ENCODE peak calls at places on chromosome 1, in eight cellular contexts. U, F, G, S, N, O, I and E are unnamed samples.

GRCh38 chr1:56911098-56911497 is 54.7 kb downstream of the C8B start:
- DNase-seq in G (no peak), U (no peak), O (no peak), N (peak), F (peak), I (no peak), S (peak), E (peak)

GRCh38 chr1:53739109-53739681 is at the start of gene GLIS1:
- DNase-seq in G (peak), S (peak), F (peak), U (peak), N (peak), O (peak), I (peak), E (peak)

GRCh38 chr1:53619088-53619810 is 119.7 kb downstream of the GLIS1 start:
- DNase-seq in O (no peak), N (no peak), G (no peak), I (peak), U (no peak), S (no peak), F (no peak), E (no peak)

GRCh38 chr1:108117908-108118902 is 81.9 kb downstream of the SLC25A24 start:
- DNase-seq in S (peak), I (no peak), O (no peak), N (peak), F (peak), U (no peak), G (peak), E (no peak)

GRCh38 chr1:91745649-91746383 is 140.1 kb downstream of the TGFBR3 start:
- DNase-seq in S (peak), F (no peak), N (no peak), O (no peak), I (no peak), G (no peak), U (no peak), E (peak)

GRCh38 chr1:98030483-98030882 is 109.6 kb upstream of the DPYD start:
- DNase-seq in O (no peak), G (no peak), S (peak), F (no peak), I (no peak), U (no peak), N (no peak), E (peak)

GRCh38 chr1:184425449-184426277 is 38.8 kb downstream of the C1orf21 start:
- DNase-seq in N (no peak), G (no peak), S (peak), U (no peak), F (no peak), O (no peak), I (peak), E (peak)

GRCh38 chr1:31651025-31651424 is 6.3 kb upstream of the PEF1 start:
- DNase-seq in O (no peak), F (no peak), G (no peak), S (no peak), U (no peak), N (no peak), I (peak), E (no peak)

GRCh38 chr1:204123376-204123775 is 28.5 kb downstream of the ETNK2 start:
- DNase-seq in F (no peak), N (peak), I (no peak), S (no peak), G (peak), O (no peak), U (peak), E (no peak)

GRCh38 chr1:37931148-37931492 is 15.7 kb downstream of the INPP5B start:
- DNase-seq in G (peak), I (no peak), N (no peak), O (no peak), S (no peak), F (no peak), U (no peak), E (no peak)

GRCh38 chr1:78038491-78038939 is 7.3 kb upstream of the GIPC2 start:
- DNase-seq in S (no peak), U (no peak), F (no peak), N (no peak), O (no peak), I (no peak), G (no peak), E (peak)